ENCODE peak calls at places on chromosomes 13 and 19, in nine cellular contexts. J is RPMI7951; W is stimulated activated CD4-positive, alpha-beta T cell treated with anti-CD3 and anti-CD28 coated beads, Interleukin-4, amount 100 ng/mL, for 48 hours; V is NCI-H1092; S is ELR; T is ELF-1; E is HuH-7; B is T1000; K is NCI-H748 treated with DMSO at 0.1 percent for 48 hours. C is an unnamed sample.

GRCh38 chr13:67841071-67841470 is 610.9 kb upstream of the PCDH9 start:
- DNase-seq in J (no peak), W (no peak), V (no peak), S (no peak), T (peak), E (no peak), B (no peak), K (no peak), C (no peak)

GRCh38 chr19:2059422-2060201 is 8.6 kb upstream of the MKNK2 start:
- DNase-seq in J (peak), W (no peak), V (no peak), S (peak), T (peak), E (peak), B (no peak), K (no peak), C (no peak)

GRCh38 chr19:49924004-49924880 is 4.8 kb upstream of the ATF5 start:
- DNase-seq in J (no peak), W (no peak), V (peak), S (no peak), T (no peak), E (no peak), B (no peak), K (no peak), C (no peak)

GRCh38 chr13:21638319-21639282 is 32.3 kb upstream of the FGF9 start:
- DNase-seq in J (peak), W (no peak), V (peak), S (peak), T (peak), E (peak), B (no peak), K (peak), C (peak)

GRCh38 chr13:52707375-52707774 is 32.2 kb downstream of the CNMD start:
- DNase-seq in J (no peak), W (no peak), V (no peak), S (peak), T (peak), E (no peak), B (no peak), K (no peak), C (no peak)

GRCh38 chr13:89372193-89372592 is 1701.0 kb downstream of the SLITRK5 start:
- DNase-seq in J (no peak), W (no peak), V (no peak), S (peak), T (no peak), E (no peak), B (no peak), K (no peak), C (no peak)

GRCh38 chr13:48831248-48831647 is 144.5 kb upstream of the FNDC3A start:
- DNase-seq in J (no peak), W (no peak), V (no peak), S (peak), T (no peak), E (no peak), B (no peak), K (no peak), C (no peak)

GRCh38 chr19:1568320-1569019 is at the start of gene MEX3D:
- DNase-seq in J (peak), W (peak), V (peak), S (peak), T (peak), E (peak), B (peak), K (peak), C (peak)

GRCh38 chr13:25478186-25478585 is 106.4 kb downstream of the ATP8A2 start:
- DNase-seq in J (no peak), W (no peak), V (no peak), S (peak), T (peak), E (no peak), B (no peak), K (no peak), C (no peak)

GRCh38 chr13:112849500-112849899 is 119.5 kb upstream of the MCF2L start:
- DNase-seq in J (no peak), W (no peak), V (peak), S (no peak), T (no peak), E (no peak), B (no peak), K (peak), C (no peak)

GRCh38 chr19:46614114-46614701 is 10.7 kb downstream of the PTGIR start:
- DNase-seq in J (peak), W (peak), V (peak), S (peak), T (peak), E (peak), B (peak), K (peak), C (peak)

GRCh38 chr19:3743486-3743885 is 18.0 kb downstream of the APBA3 start:
- DNase-seq in J (peak), W (no peak), V (no peak), S (peak), T (no peak), E (peak), B (no peak), K (no peak), C (peak)

GRCh38 chr19:618247-618619 is 15.1 kb downstream of the POLRMT start:
- DNase-seq in J (no peak), W (no peak), V (no peak), S (no peak), T (no peak), E (no peak), B (no peak), K (no peak), C (no peak)